ENCODE peak calls at places on chromosomes 13 and 19, in six cellular contexts. O is activated naive CD8-positive, alpha-beta T cell treated with anti-CD3 and anti-CD28 coated beads, Interleukin-2, amount 10 ng/mL, durations not matched to agents 7 days and 5 days; R is cortex of kidney; Z is epithelial cell of esophagus; U is thoracic aorta; N is anterior cingulate cortex. T is an unnamed sample.

GRCh38 chr19:861756-862528 is 2.5 kb downstream of the CFD start:
- DNase-seq in N (no peak), O (peak; percentile 81), R (no peak), Z (peak; percentile 66), U (no peak), T (no peak)

GRCh38 chr13:45119469-45119989 is 781 bp upstream of the GTF2F2 start:
- DNase-seq in N (no peak), R (no peak), U (no peak), Z (peak; percentile 32), O (peak; percentile 53), T (peak; percentile 23)

GRCh38 chr19:35337081-35337983 is 8.3 kb downstream of the CD22 start:
- DNase-seq in Z (no peak), U (no peak), O (no peak), N (no peak), R (no peak), T (no peak)

GRCh38 chr13:30895773-30896172 is 10.3 kb upstream of the MEDAG start:
- DNase-seq in O (no peak), U (peak; percentile 64), R (no peak), N (no peak), Z (peak; percentile 82), T (no peak)

GRCh38 chr19:42919757-42920079 is 2.0 kb upstream of the PSG6 start:
- DNase-seq in U (no peak), Z (no peak), N (no peak), O (no peak), R (no peak), T (no peak)

GRCh38 chr13:94595006-94595942 is 678 bp downstream of the TGDS start:
- DNase-seq in U (no peak), Z (peak; percentile 34), R (no peak), O (peak; percentile 50), N (no peak), T (no peak)

GRCh38 chr19:35704218-35704617 is at the start of gene ZBTB32:
- DNase-seq in Z (peak; percentile 70), O (no peak), U (no peak), R (no peak), N (no peak), T (no peak)

GRCh38 chr13:45482571-45483173 is 17.9 kb downstream of the COG3 start:
- DNase-seq in U (no peak), N (no peak), Z (peak; percentile 90), O (no peak), R (no peak), T (no peak)